ENCODE peak calls at places on chromosome X, in ten cellular contexts. D is CD8-positive, alpha-beta T cell; V is fibroblast of lung; K is pancreas; M is A172; Q is kidney tubule cell; H is GM12865; J is suprapubic skin; A is activated CD4-positive, alpha-beta memory T cell treated with anti-CD3 and anti-CD28 coated beads for 36 hours; L is effector memory CD8-positive, alpha-beta T cell. U is an unnamed sample.

GRCh38 chrX:136658151-136658550 is 10.2 kb downstream of the CD40LG start:
- DNase-seq in M (no peak), V (no peak), D (no peak), K (no peak), Q (no peak), J (no peak), A (peak; percentile 53), H (peak; percentile 44), L (no peak), U (no peak)

GRCh38 chrX:153877571-153878261 is 8.3 kb downstream of the L1CAM start:
- DNase-seq in A (no peak), V (no peak), J (no peak), K (no peak), L (no peak), M (no peak), H (no peak), D (no peak), Q (no peak), U (peak; percentile 19)

GRCh38 chrX:116930311-116930710 is 467.5 kb upstream of the CT83 start:
- DNase-seq in M (no peak), Q (no peak), L (no peak), H (no peak), A (no peak), J (no peak), V (no peak), D (no peak), K (no peak), U (no peak)

GRCh38 chrX:63506320-63506719 is 155.2 kb upstream of the SPIN4 start:
- DNase-seq in Q (peak; percentile 41), V (peak; percentile 39), L (no peak), K (no peak), M (peak; percentile 18), D (no peak), A (no peak), H (peak; percentile 33), J (no peak), U (no peak)

GRCh38 chrX:52574416-52575275 is 57.8 kb upstream of the XAGE1B start:
- DNase-seq in Q (peak; percentile 73), L (no peak), K (no peak), M (peak; percentile 29), V (peak; percentile 53), A (peak; percentile 15), H (peak; percentile 55), D (peak; percentile 14), J (no peak), U (peak; percentile 52)

GRCh38 chrX:104482757-104483156 is 83.2 kb upstream of the IL1RAPL2 start:
- DNase-seq in D (no peak), M (no peak), J (no peak), A (no peak), L (no peak), V (no peak), K (no peak), H (no peak), Q (no peak), U (no peak)

GRCh38 chrX:50615570-50616158 is 145.0 kb upstream of the DGKK start:
- DNase-seq in Q (no peak), L (no peak), J (no peak), M (no peak), H (no peak), A (no peak), D (no peak), K (no peak), V (no peak), U (no peak)

GRCh38 chrX:135099493-135099783 is 20.9 kb downstream of the ETDB start:
- DNase-seq in J (no peak), L (no peak), K (no peak), M (no peak), Q (no peak), A (no peak), V (no peak), D (no peak), H (no peak), U (no peak)

GRCh38 chrX:72107320-72107719 is 24.4 kb downstream of the RTL5 start:
- DNase-seq in V (no peak), J (no peak), H (no peak), L (no peak), Q (peak; percentile 73), A (peak; percentile 35), M (no peak), K (no peak), D (peak; percentile 24), U (no peak)

GRCh38 chrX:16511776-16512400 is 138.1 kb upstream of the S100G start:
- DNase-seq in Q (peak; percentile 50), D (no peak), L (no peak), M (no peak), V (peak; percentile 21), A (no peak), J (no peak), H (no peak), K (no peak), U (no peak)